ENCODE peak calls at places on chromosome 4, in four cellular contexts. Z is H1; S is sigmoid colon; Q is activated T-cell treated with anti-CD3 and anti-CD28 coated beads, Interleukin-2, amount 50 U/mL, for 4 hours. P is an unnamed sample.
A peak's percentile ranks its signal among the peaks of the same experiment; 100 is the strongest.

GRCh38 chr4:139392797-139393196 is 61.1 kb upstream of the RAB33B start:
- DNase-seq in Z (no peak), S (no peak), Q (no peak), P (no peak)

GRCh38 chr4:130053723-130054122 is 957.8 kb downstream of the C4orf33 start:
- DNase-seq in Q (no peak), Z (no peak), S (no peak), P (no peak)

GRCh38 chr4:184310881-184311709 is 93.4 kb upstream of the ENPP6 start:
- DNase-seq in Z (peak; percentile 35), Q (no peak), S (no peak), P (no peak)

GRCh38 chr4:4439782-4440181 is 52.9 kb downstream of the NSG1 start:
- DNase-seq in Q (no peak), S (no peak), Z (no peak), P (no peak)

GRCh38 chr4:2862528-2862927 is 18.9 kb downstream of the ADD1 start:
- DNase-seq in Z (peak; percentile 43), S (no peak), Q (no peak), P (no peak)

GRCh38 chr4:145828802-145829485 is 109.7 kb downstream of the ZNF827 start:
- DNase-seq in Q (no peak), S (no peak), Z (no peak), P (no peak)

GRCh38 chr4:76035799-76036389 is at the start of gene CXCL11:
- DNase-seq in S (no peak), Q (no peak), Z (no peak), P (no peak)

GRCh38 chr4:18535948-18536347 is 514.4 kb upstream of the LCORL start:
- DNase-seq in S (no peak), Q (no peak), Z (no peak), P (no peak)

GRCh38 chr4:26490111-26490979 is at the start of gene CCKAR:
- DNase-seq in Q (no peak), Z (no peak), S (no peak), P (no peak)

GRCh38 chr4:146192060-146192459 is 16.5 kb downstream of the LSM6 start:
- DNase-seq in S (no peak), Z (no peak), Q (no peak), P (no peak)

GRCh38 chr4:113958766-113959540 is 20.5 kb downstream of the ARSJ start:
- DNase-seq in Z (no peak), Q (no peak), S (no peak), P (no peak)

GRCh38 chr4:110631582-110632505 is 9.0 kb upstream of the PITX2 start:
- DNase-seq in Q (no peak), Z (peak; percentile 89), S (peak; percentile 76), P (no peak)

GRCh38 chr4:139857021-139857420 is 191.4 kb downstream of the MGST2 start:
- DNase-seq in Z (no peak), S (no peak), Q (no peak), P (no peak)

GRCh38 chr4:187550256-187550950 is 445.2 kb upstream of the ZFP42 start:
- DNase-seq in Z (no peak), Q (no peak), S (no peak), P (no peak)

GRCh38 chr4:124953059-124953850 is 240.7 kb upstream of the ANKRD50 start:
- DNase-seq in Z (no peak), S (no peak), Q (no peak), P (no peak)

GRCh38 chr4:156939151-156939550 is 32.4 kb downstream of the PDGFC start:
- DNase-seq in S (no peak), Q (no peak), Z (no peak), P (no peak)

GRCh38 chr4:60078984-60079383 is 1121.1 kb upstream of the ADGRL3 start:
- DNase-seq in Q (no peak), S (no peak), Z (no peak), P (no peak)

GRCh38 chr4:167868163-167868562 is 224.2 kb upstream of the ANXA10 start:
- DNase-seq in S (no peak), Z (no peak), Q (no peak), P (no peak)

GRCh38 chr4:139934786-139935330 is 219.1 kb downstream of the MAML3 start:
- DNase-seq in Z (no peak), Q (no peak), S (no peak), P (no peak)

GRCh38 chr4:148341980-148342800 is 100.0 kb downstream of the NR3C2 start:
- DNase-seq in S (no peak), Z (no peak), Q (no peak), P (no peak)

GRCh38 chr4:47484169-47484568 is 906 bp upstream of the ATP10D start:
- DNase-seq in Q (no peak), Z (no peak), S (no peak), P (no peak)

GRCh38 chr4:170001688-170002267 is 24.4 kb downstream of the MFAP3L start:
- DNase-seq in Z (no peak), Q (no peak), S (no peak), P (no peak)

GRCh38 chr4:8649631-8650261 is 57.2 kb downstream of the CPZ start:
- DNase-seq in S (peak; percentile 52), Z (peak; percentile 45), Q (no peak), P (peak; percentile 17)

GRCh38 chr4:157075811-157076577 is at the start of gene GLRB:
- DNase-seq in S (peak; percentile 65), Z (peak; percentile 69), Q (no peak), P (no peak)

GRCh38 chr4:176187610-176188009 is 7.8 kb downstream of the SPATA4 start:
- DNase-seq in Q (no peak), Z (no peak), S (no peak), P (no peak)

GRCh38 chr4:149584703-149585102 is 230.9 kb downstream of the IQCM start:
- DNase-seq in Q (no peak), S (no peak), Z (no peak), P (no peak)

GRCh38 chr4:94354474-94354896 is 11.8 kb upstream of the HPGDS start:
- DNase-seq in Z (no peak), S (no peak), Q (no peak), P (no peak)

GRCh38 chr4:165464813-165465381 is 86.1 kb downstream of the CPE start:
- DNase-seq in Z (no peak), S (no peak), Q (no peak), P (no peak)

GRCh38 chr4:139532951-139533350 is 23.1 kb downstream of the SETD7 start:
- DNase-seq in S (no peak), Q (no peak), Z (no peak), P (no peak)

GRCh38 chr4:34046580-34046979 is 2197.7 kb downstream of the ARAP2 start:
- DNase-seq in Q (no peak), S (no peak), Z (no peak), P (no peak)

GRCh38 chr4:185831125-185831815 is 19.3 kb upstream of the SORBS2 start:
- DNase-seq in Q (no peak), S (no peak), Z (no peak), P (no peak)

GRCh38 chr4:38985363-38986065 is 46.7 kb downstream of the TMEM156 start:
- DNase-seq in Z (no peak), S (no peak), Q (no peak), P (no peak)

GRCh38 chr4:92265066-92265465 is 38.7 kb upstream of the GRID2 start:
- DNase-seq in Q (no peak), Z (no peak), S (no peak), P (no peak)

P was measured in cardiac septum.